ENCODE peak calls at places on chromosomes 1 and 21, in eight cellular contexts. N is left ventricle myocardium inferior; Z is Panc1; V is CD8-positive, alpha-beta T cell; D is cardiac fibroblast; W is NB4; M is AG10803; K is AG09309. T is an unnamed sample.
A peak's percentile ranks its signal among the peaks of the same experiment; 100 is the strongest.

GRCh38 chr1:65267291-65268087 is 41.9 kb upstream of the DNAJC6 start:
- DNase-seq in N (no peak), Z (no peak), V (no peak), D (no peak), W (no peak), M (no peak), K (no peak), T (no peak)

GRCh38 chr1:184656221-184656620 is 98.4 kb downstream of the EDEM3 start:
- DNase-seq in N (no peak), Z (no peak), V (no peak), D (no peak), W (no peak), M (no peak), K (no peak), T (no peak)

GRCh38 chr1:110339427-110340206 is 440 bp downstream of the RBM15 start:
- DNase-seq in N (peak; percentile 43), Z (no peak), V (peak; percentile 69), D (peak; percentile 66), W (peak; percentile 60), M (peak; percentile 42), K (no peak), T (peak; percentile 70)

GRCh38 chr1:244371294-244372141 is 80.2 kb downstream of the ADSS2 start:
- DNase-seq in N (no peak), Z (no peak), V (no peak), D (no peak), W (no peak), M (no peak), K (no peak), T (no peak)

GRCh38 chr1:159959451-159959850 is 5.4 kb upstream of the SLAMF9 start:
- DNase-seq in N (no peak), Z (no peak), V (no peak), D (peak; percentile 54), W (no peak), M (peak; percentile 18), K (no peak), T (no peak)

GRCh38 chr1:57272150-57272549 is 151.7 kb downstream of the DAB1 start:
- DNase-seq in N (no peak), Z (no peak), V (no peak), D (no peak), W (no peak), M (no peak), K (no peak), T (no peak)

GRCh38 chr1:84780000-84780716 is 89.9 kb upstream of the SSX2IP start:
- DNase-seq in N (no peak), Z (no peak), V (no peak), D (peak; percentile 48), W (peak; percentile 96), M (peak; percentile 68), K (no peak), T (no peak)

GRCh38 chr1:202069670-202070069 is 53.0 kb upstream of the GPR37L1 start:
- DNase-seq in N (no peak), Z (no peak), V (no peak), D (no peak), W (no peak), M (no peak), K (no peak), T (no peak)

GRCh38 chr1:57258616-57259330 is 165.1 kb downstream of the DAB1 start:
- DNase-seq in N (no peak), Z (no peak), V (no peak), D (no peak), W (no peak), M (peak; percentile 71), K (no peak), T (no peak)

GRCh38 chr1:78275906-78276690 is 214.7 kb upstream of the PTGFR start:
- DNase-seq in N (no peak), Z (no peak), V (no peak), D (no peak), W (no peak), M (peak; percentile 27), K (no peak), T (no peak)

GRCh38 chr1:15004396-15004795 is 149.2 kb upstream of the TMEM51 start:
- DNase-seq in N (no peak), Z (no peak), V (no peak), D (peak; percentile 7), W (no peak), M (peak; percentile 22), K (no peak), T (no peak)

GRCh38 chr1:1199141-1199960 is 7.0 kb downstream of the TNFRSF18 start:
- DNase-seq in N (peak; percentile 11), Z (no peak), V (peak; percentile 19), D (no peak), W (no peak), M (no peak), K (no peak), T (peak; percentile 90)

GRCh38 chr21:39251326-39251725 is 62.1 kb downstream of the BRWD1 start:
- DNase-seq in N (no peak), Z (no peak), V (no peak), D (peak; percentile 12), W (no peak), M (peak; percentile 18), K (no peak), T (no peak)

GRCh38 chr1:29264773-29265389 is 28.6 kb downstream of the PTPRU start:
- DNase-seq in N (no peak), Z (no peak), V (no peak), D (peak; percentile 68), W (no peak), M (peak; percentile 61), K (peak; percentile 53), T (peak; percentile 82)

GRCh38 chr1:107093385-107093784 is 36.9 kb downstream of the PRMT6 start:
- DNase-seq in N (no peak), Z (no peak), V (no peak), D (no peak), W (no peak), M (no peak), K (no peak), T (no peak)

GRCh38 chr1:212529211-212529731 is 79.3 kb upstream of the ATF3 start:
- DNase-seq in N (no peak), Z (no peak), V (no peak), D (peak; percentile 13), W (no peak), M (peak; percentile 62), K (peak; percentile 85), T (peak; percentile 89)

GRCh38 chr1:189619682-189620332 is 857.9 kb downstream of the BRINP3 start:
- DNase-seq in N (no peak), Z (peak; percentile 78), V (no peak), D (peak; percentile 67), W (no peak), M (no peak), K (no peak), T (no peak)

GRCh38 chr1:33228935-33229487 is 27.3 kb upstream of the ZNF362 start:
- DNase-seq in N (no peak), Z (no peak), V (no peak), D (peak; percentile 92), W (no peak), M (peak; percentile 96), K (peak; percentile 89), T (peak; percentile 89)

GRCh38 chr1:148158594-148158993 is 6.5 kb upstream of the NBPF11 start:
- DNase-seq in N (no peak), Z (no peak), V (no peak), D (no peak), W (no peak), M (no peak), K (no peak), T (peak; percentile 31)

GRCh38 chr1:2645776-2646175 is 13.0 kb upstream of the MMEL1 start:
- DNase-seq in N (no peak), Z (no peak), V (no peak), D (no peak), W (no peak), M (no peak), K (no peak), T (peak; percentile 84)
- TF ChIP-seq CTCF in N (no peak), Z (no peak), V (no peak), D (no peak), W (no peak), M (no peak), K (no peak), T (no peak)

GRCh38 chr1:220301630-220302029 is 29.4 kb upstream of the RAB3GAP2 start:
- DNase-seq in N (no peak), Z (no peak), V (no peak), D (no peak), W (no peak), M (no peak), K (no peak), T (no peak)

GRCh38 chr1:220298470-220298869 is 26.2 kb upstream of the RAB3GAP2 start:
- DNase-seq in N (no peak), Z (no peak), V (no peak), D (no peak), W (no peak), M (no peak), K (no peak), T (no peak)

GRCh38 chr1:220296941-220297460 is 24.7 kb upstream of the RAB3GAP2 start:
- DNase-seq in N (no peak), Z (no peak), V (no peak), D (no peak), W (no peak), M (peak; percentile 43), K (no peak), T (no peak)

GRCh38 chr1:220299337-220299736 is 27.1 kb upstream of the RAB3GAP2 start:
- DNase-seq in N (no peak), Z (no peak), V (no peak), D (no peak), W (no peak), M (no peak), K (no peak), T (no peak)

GRCh38 chr1:220300442-220301121 is 28.3 kb upstream of the RAB3GAP2 start:
- DNase-seq in N (peak; percentile 67), Z (peak; percentile 73), V (no peak), D (peak; percentile 94), W (no peak), M (peak; percentile 90), K (peak; percentile 67), T (peak; percentile 75)
- H3K4me3 ChIP-seq in N (peak overlapping the region; percentile 35), Z (peak overlapping the region; percentile 31), V (no peak overlapping the region), D (no peak overlapping the region), W (no peak overlapping the region), M (no peak overlapping the region), K (no peak overlapping the region), T (peak overlapping the region; percentile 41)

GRCh38 chr1:233376711-233377110 is 49.2 kb downstream of the MAP3K21 start:
- DNase-seq in N (no peak), Z (no peak), V (no peak), D (no peak), W (no peak), M (no peak), K (no peak), T (no peak)
- TF ChIP-seq CTCF in N (no peak), Z (peak; percentile 23), V (no peak), D (no peak), W (no peak), M (no peak), K (no peak), T (no peak)

DNA sequence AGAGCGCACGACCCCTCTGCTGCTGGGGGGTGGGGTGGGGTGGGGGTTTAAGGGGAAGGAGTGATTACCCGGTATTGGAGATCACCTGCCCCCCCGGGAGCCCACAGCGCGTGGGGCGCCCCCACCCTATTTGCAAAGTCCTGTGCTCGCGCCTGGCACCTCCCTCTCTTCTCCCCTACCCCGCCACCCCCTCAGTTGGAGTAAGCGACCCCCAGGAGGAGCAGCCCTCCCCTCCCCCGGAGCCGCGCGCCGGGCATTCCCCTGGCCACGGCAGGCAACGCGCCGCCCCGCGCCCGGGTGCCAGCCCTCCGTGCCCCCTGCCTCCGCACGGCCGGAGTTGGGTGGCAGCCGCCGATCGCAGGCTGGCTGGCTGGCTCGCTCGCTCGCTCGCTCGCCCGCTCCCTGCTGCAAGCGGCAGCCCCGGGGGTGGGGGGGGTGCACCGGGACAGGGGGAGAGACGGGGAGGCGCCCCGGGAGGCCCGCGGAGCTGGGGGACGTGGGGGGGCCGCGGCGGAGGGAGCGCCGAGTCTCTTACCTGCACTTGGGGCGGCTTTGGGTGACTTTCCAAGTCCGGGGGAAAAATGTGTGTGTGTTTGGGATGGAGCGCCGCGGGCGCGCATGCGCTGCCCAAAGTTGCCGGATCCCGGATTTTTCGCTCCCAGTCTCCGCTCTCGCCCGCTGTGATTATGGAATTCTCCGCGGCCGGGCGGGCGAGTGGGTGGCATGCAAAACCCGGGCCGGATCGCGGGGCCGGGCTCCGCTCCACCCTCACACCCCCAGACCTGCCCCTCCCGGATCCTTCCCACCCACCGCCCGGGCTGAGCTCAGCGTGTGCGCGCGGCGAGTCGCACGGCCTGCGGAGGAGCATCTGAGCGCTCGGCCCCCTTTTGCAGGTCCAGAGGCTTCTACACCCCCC is at the start of gene CASZ1:
- DNase-seq in N (peak; percentile 83), Z (peak; percentile 62), V (no peak), D (peak; percentile 88), W (peak; percentile 41), M (peak; percentile 89), K (peak; percentile 50), T (peak; percentile 100)
- H3K4me3 ChIP-seq in N (peak within 1 kb of the TSS; percentile 88), Z (peak within 1 kb of the TSS; percentile 76), V (no peak within 1 kb of the TSS), D (peak within 1 kb of the TSS; percentile 49), W (no peak within 1 kb of the TSS), M (peak within 1 kb of the TSS; percentile 57), K (peak within 1 kb of the TSS; percentile 43), T (peak within 1 kb of the TSS; percentile 72)